ENCODE peak calls at places on chromosomes 2 and 18, in eight cellular contexts. K is MCF 10A; N is retina; S is GM10248; M is activated CD4-positive, CD25-positive, alpha-beta regulatory T cell; B is fibroblast of pulmonary artery; R is pancreas; I is stimulated activated naive B cell treated with anti-CD40 and anti-IgM and Interleukin-4, amounts not matched to agents 10 μg/mL and 1 μg/mL and 100 μg/mL, for 72 hours. U is an unnamed sample.

GRCh38 chr2:48856144-48856543 is 100.6 kb upstream of the LHCGR start:
- DNase-seq in B (no peak), M (no peak), K (no peak), R (no peak), I (no peak), S (no peak), N (no peak), U (no peak)

GRCh38 chr2:109129921-109130725 is 1.1 kb downstream of the SH3RF3 start:
- DNase-seq in M (no peak), R (no peak), K (peak), B (peak), N (peak), I (no peak), S (no peak), U (no peak)

GRCh38 chr2:83186050-83186790 is 1272.9 kb downstream of the SUCLG1 start:
- DNase-seq in S (no peak), K (no peak), R (no peak), M (no peak), I (no peak), B (no peak), N (no peak), U (no peak)

GRCh38 chr18:11324510-11324909 is 175.1 kb upstream of the PIEZO2 start:
- DNase-seq in B (peak), S (no peak), I (no peak), N (no peak), M (no peak), K (peak), R (no peak), U (no peak)

GRCh38 chr18:62281684-62282083 is 43.4 kb upstream of the TNFRSF11A start:
- DNase-seq in R (no peak), K (peak), N (no peak), B (peak), I (no peak), M (no peak), S (no peak), U (no peak)

GRCh38 chr2:209423562-209424541 is at the start of gene MAP2:
- DNase-seq in N (peak), M (peak), I (peak), S (peak), B (peak), R (peak), K (peak), U (peak)

GRCh38 chr2:44441200-44441599 is 79.5 kb downstream of the CAMKMT start:
- DNase-seq in M (no peak), R (no peak), S (no peak), I (no peak), N (no peak), B (no peak), K (no peak), U (no peak)

GRCh38 chr2:172102159-172102857 is 392 bp downstream of the DLX2 start:
- DNase-seq in M (no peak), K (peak), S (peak), R (no peak), N (peak), B (peak), I (no peak), U (peak)

GRCh38 chr2:84894131-84894586 is 11.3 kb upstream of the TMSB10 start:
- DNase-seq in B (no peak), S (no peak), I (no peak), N (no peak), R (no peak), K (peak), M (no peak), U (no peak)

GRCh38 chr2:222797871-222798270 is 63.0 kb upstream of the ACSL3 start:
- DNase-seq in S (no peak), I (no peak), R (no peak), K (no peak), M (no peak), B (no peak), N (no peak), U (no peak)

GRCh38 chr2:27071990-27072830 is 756 bp upstream of the OST4 start:
- DNase-seq in N (peak), I (no peak), R (peak), S (peak), M (no peak), B (peak), K (peak), U (no peak)

GRCh38 chr2:174718591-174718990 is 45.7 kb downstream of the CHRNA1 start:
- DNase-seq in I (no peak), S (no peak), R (no peak), N (no peak), M (no peak), B (no peak), K (no peak), U (no peak)

GRCh38 chr2:230777681-230778080 is 65.0 kb downstream of the CAB39 start:
- DNase-seq in B (peak), N (no peak), K (peak), R (no peak), I (no peak), S (no peak), M (no peak), U (no peak)

GRCh38 chr2:158232476-158232875 is 130.8 kb downstream of the UPP2 start:
- DNase-seq in I (no peak), K (peak), B (no peak), R (no peak), N (no peak), S (no peak), M (no peak), U (no peak)

GRCh38 chr2:229408356-229408755 is 137.3 kb upstream of the PID1 start:
- DNase-seq in M (no peak), B (peak), S (no peak), N (no peak), K (peak), R (no peak), I (no peak), U (no peak)